ENCODE peak calls at places on chromosome 19, in nine cellular contexts. G, S, Z, M, O, J, R, D and E are unnamed samples.

GRCh38 chr19:17555929-17556813 is 722 bp downstream of the COLGALT1 start:
- DNase-seq in M (peak), J (no peak), G (peak), S (no peak), O (peak), R (peak), D (peak), Z (peak), E (peak)

GRCh38 chr19:17325881-17326594 is 8.6 kb downstream of the ANO8 start:
- DNase-seq in Z (no peak), J (no peak), D (no peak), M (no peak), S (no peak), G (no peak), O (no peak), R (no peak), E (peak)

GRCh38 chr19:10193666-10194499 is 870 bp downstream of the DNMT1 start:
- DNase-seq in M (no peak), Z (peak), O (peak), S (peak), R (peak), J (no peak), G (peak), D (peak), E (peak)

GRCh38 chr19:2415281-2415972 is 12.0 kb downstream of the TIMM13 start:
- DNase-seq in D (no peak), Z (no peak), M (no peak), R (no peak), J (no peak), O (no peak), G (no peak), S (no peak), E (no peak)

GRCh38 chr19:4871711-4872110 is 4.2 kb upstream of the PLIN3 start:
- DNase-seq in O (no peak), S (no peak), G (no peak), R (no peak), Z (no peak), J (no peak), D (no peak), M (no peak), E (no peak)

GRCh38 chr19:7888826-7889217 is 512 bp downstream of the LRRC8E start:
- DNase-seq in D (no peak), G (no peak), Z (no peak), O (no peak), J (no peak), M (no peak), R (no peak), S (no peak), E (no peak)

GRCh38 chr19:55095260-55096060 is 19.8 kb downstream of the EPS8L1 start:
- DNase-seq in D (no peak), M (no peak), G (no peak), R (no peak), Z (no peak), J (no peak), O (no peak), S (no peak), E (no peak)

GRCh38 chr19:322616-323015 is 22.0 kb downstream of the MIER2 start:
- DNase-seq in D (no peak), Z (no peak), J (no peak), G (no peak), M (no peak), R (no peak), O (no peak), S (no peak), E (no peak)

GRCh38 chr19:22622901-22623840 is 11.0 kb upstream of the ZNF492 start:
- DNase-seq in R (no peak), Z (no peak), J (no peak), S (no peak), M (no peak), D (no peak), O (no peak), G (no peak), E (no peak)